ENCODE peak calls at places on chromosome 1, in six cellular contexts. T is ascending aorta, J is uterus, F is tibial artery, P is tibial nerve, X is thoracic aorta. Q is an unnamed sample.

GRCh38 chr1:59238535-59238934 is 58.4 kb upstream of the FGGY start:
- DNase-seq in T (no peak), J (no peak), F (no peak), P (no peak), X (no peak), Q (no peak)

GRCh38 chr1:54400321-54400720 is 5.9 kb downstream of the SSBP3 start:
- DNase-seq in T (no peak), J (no peak), F (no peak), P (no peak), X (no peak), Q (no peak)

GRCh38 chr1:183033205-183033604 is 10.0 kb downstream of the LAMC1 start:
- DNase-seq in T (no peak), J (no peak), F (no peak), P (no peak), X (no peak), Q (no peak)

GRCh38 chr1:236303675-236304074 is 21.9 kb upstream of the ERO1B start:
- DNase-seq in T (no peak), J (no peak), F (no peak), P (no peak), X (no peak), Q (no peak)

GRCh38 chr1:61561666-61562065 is 163.3 kb downstream of the TM2D1 start:
- DNase-seq in T (no peak), J (no peak), F (no peak), P (no peak), X (no peak), Q (no peak)

GRCh38 chr1:6162341-6162740 is 17.8 kb downstream of the CHD5 start:
- DNase-seq in T (no peak), J (no peak), F (no peak), P (no peak), X (no peak), Q (no peak)

GRCh38 chr1:79044974-79045650 is 38.6 kb upstream of the ADGRL4 start:
- DNase-seq in T (no peak), J (no peak), F (no peak), P (no peak), X (no peak), Q (no peak)

GRCh38 chr1:225498539-225499135 is 70.8 kb upstream of the LBR start:
- DNase-seq in T (no peak), J (no peak), F (no peak), P (no peak), X (no peak), Q (no peak)

GRCh38 chr1:91763252-91763651 is 122.7 kb downstream of the TGFBR3 start:
- DNase-seq in T (peak; percentile 46), J (no peak), F (no peak), P (no peak), X (no peak), Q (no peak)

GRCh38 chr1:1165485-1165884 is 8.2 kb upstream of the TTLL10 start:
- DNase-seq in T (no peak), J (no peak), F (no peak), P (no peak), X (no peak), Q (no peak)

GRCh38 chr1:171715813-171716251 is 26.0 kb downstream of the VAMP4 start:
- DNase-seq in T (no peak), J (no peak), F (no peak), P (no peak), X (no peak), Q (no peak)

GRCh38 chr1:162872981-162873380 is 12.0 kb upstream of the CCDC190 start:
- DNase-seq in T (no peak), J (no peak), F (no peak), P (no peak), X (no peak), Q (no peak)

GRCh38 chr1:115183158-115183557 is 93.9 kb upstream of the TSPAN2 start:
- DNase-seq in T (no peak), J (no peak), F (no peak), P (no peak), X (no peak), Q (no peak)

GRCh38 chr1:9417695-9418094 is 121.6 kb upstream of the SLC25A33 start:
- DNase-seq in T (no peak), J (no peak), F (no peak), P (no peak), X (no peak), Q (no peak)

GRCh38 chr1:211699059-211699458 is 23.6 kb upstream of the NEK2 start:
- DNase-seq in T (no peak), J (no peak), F (no peak), P (no peak), X (no peak), Q (no peak)

GRCh38 chr1:165857046-165857801 is 29.8 kb downstream of the UCK2 start:
- DNase-seq in T (no peak), J (no peak), F (no peak), P (no peak), X (no peak), Q (no peak)

GRCh38 chr1:234941711-234942320 is 186.8 kb downstream of the TOMM20 start:
- DNase-seq in T (peak; percentile 24), J (no peak), F (no peak), P (no peak), X (no peak), Q (no peak)

GRCh38 chr1:237042892-237043576 is 1.1 kb downstream of the RYR2 start:
- DNase-seq in T (no peak), J (no peak), F (peak; percentile 25), P (no peak), X (no peak), Q (peak; percentile 21)

GRCh38 chr1:229066591-229066990 is 204.3 kb upstream of the RAB4A start:
- DNase-seq in T (no peak), J (no peak), F (no peak), P (no peak), X (no peak), Q (no peak)

GRCh38 chr1:161905269-161905884 is 118.3 kb downstream of the OLFML2B start:
- DNase-seq in T (no peak), J (no peak), F (no peak), P (no peak), X (no peak), Q (no peak)

GRCh38 chr1:231571904-231572303 is 43.4 kb downstream of the TSNAX start:
- DNase-seq in T (no peak), J (no peak), F (no peak), P (no peak), X (no peak), Q (no peak)

GRCh38 chr1:52424757-52425265 is 20.4 kb downstream of the PRPF38A start:
- DNase-seq in T (no peak), J (no peak), F (no peak), P (no peak), X (no peak), Q (no peak)

GRCh38 chr1:247966520-247967204 is 1.6 kb downstream of the OR2AK2 start:
- DNase-seq in T (no peak), J (no peak), F (no peak), P (no peak), X (no peak), Q (no peak)

GRCh38 chr1:183580281-183580682 is 10.0 kb downstream of the NCF2 start:
- DNase-seq in T (peak; percentile 65), J (peak; percentile 21), F (peak; percentile 41), P (peak; percentile 14), X (no peak), Q (no peak)

GRCh38 chr1:60978421-60979357 is 103.7 kb upstream of the NFIA start:
- DNase-seq in T (no peak), J (peak; percentile 32), F (no peak), P (no peak), X (no peak), Q (no peak)

GRCh38 chr1:1440941-1441888 is 5.7 kb downstream of the VWA1 start:
- DNase-seq in T (no peak), J (no peak), F (no peak), P (no peak), X (no peak), Q (peak; percentile 50)

GRCh38 chr1:47545912-47546483 is 108.2 kb downstream of the FOXD2 start:
- DNase-seq in T (no peak), J (no peak), F (no peak), P (no peak), X (no peak), Q (no peak)

GRCh38 chr1:154845174-154845573 is 24.9 kb downstream of the KCNN3 start:
- DNase-seq in T (no peak), J (no peak), F (no peak), P (no peak), X (no peak), Q (no peak)
- H3K4me3 ChIP-seq in T (no peak overlapping the region), J (no peak overlapping the region), F (no peak overlapping the region), P (no peak overlapping the region), X (no peak overlapping the region), Q (no peak overlapping the region)

GRCh38 chr1:241253491-241253890 is 103.5 kb downstream of the RGS7 start:
- DNase-seq in T (no peak), J (no peak), F (no peak), P (no peak), X (no peak), Q (no peak)
- H3K27ac ChIP-seq in T (no peak overlapping the region), J (no peak overlapping the region), F (no peak overlapping the region), P (no peak overlapping the region), X (no peak overlapping the region), Q (no peak overlapping the region)

GRCh38 chr1:37556712-37557196 is at the start of gene DNALI1:
- DNase-seq in T (peak; percentile 93), J (peak; percentile 89), F (peak; percentile 76), P (peak; percentile 75), X (peak; percentile 49), Q (peak; percentile 96)

GRCh38 chr1:37558411-37558810 is 1.7 kb downstream of the DNALI1 start:
- DNase-seq in T (no peak), J (no peak), F (no peak), P (no peak), X (no peak), Q (no peak)

GRCh38 chr1:37559080-37559479 is 2.3 kb downstream of the DNALI1 start:
- DNase-seq in T (no peak), J (no peak), F (no peak), P (no peak), X (no peak), Q (no peak)

GRCh38 chr1:37553927-37554808 is at the start of gene SNIP1:
- DNase-seq in T (peak; percentile 96), J (peak; percentile 94), F (peak; percentile 88), P (peak; percentile 93), X (peak; percentile 69), Q (peak; percentile 93)

GRCh38 chr1:37557402-37557801 is 662 bp downstream of the DNALI1 start:
- DNase-seq in T (no peak), J (no peak), F (no peak), P (no peak), X (no peak), Q (no peak)
- H3K4me3 ChIP-seq in T (peak overlapping the region; percentile 46), J (peak overlapping the region; percentile 34), F (no peak overlapping the region), P (peak overlapping the region; percentile 15), X (peak overlapping the region; percentile 65), Q (peak overlapping the region; percentile 27)

GRCh38 chr1:12184008-12184681 is 17.4 kb downstream of the TNFRSF1B start:
- DNase-seq in T (peak; percentile 88), J (peak; percentile 91), F (peak; percentile 91), P (peak; percentile 67), X (peak; percentile 28), Q (no peak)
- H3K27ac ChIP-seq in T (peak overlapping the region; percentile 79), J (peak overlapping the region; percentile 83), F (peak overlapping the region; percentile 62), P (peak overlapping the region; percentile 89), X (peak overlapping the region; percentile 26), Q (no peak overlapping the region)